ENCODE peak calls at places on chromosomes 7 and 10, in seven cellular contexts. M, T, S, W, P, E and N are unnamed samples.

GRCh38 chr7:47520408-47520807 is 61.5 kb downstream of the TNS3 start:
- DNase-seq in M (peak), T (no peak), S (no peak), W (no peak), P (peak), E (no peak), N (no peak)

GRCh38 chr10:117074621-117075020 is 63.4 kb downstream of the VAX1 start:
- DNase-seq in M (no peak), T (no peak), S (no peak), W (no peak), P (no peak), E (no peak), N (no peak)

GRCh38 chr7:124152859-124153692 is 120.2 kb upstream of the TMEM229A start:
- DNase-seq in M (peak), T (no peak), S (no peak), W (peak), P (peak), E (peak), N (peak)

GRCh38 chr10:3764626-3765375 is 20.2 kb downstream of the KLF6 start:
- DNase-seq in M (no peak), T (no peak), S (no peak), W (no peak), P (no peak), E (peak), N (peak)

GRCh38 chr7:84027678-84028077 is 166.9 kb downstream of the SEMA3A start:
- DNase-seq in M (no peak), T (no peak), S (no peak), W (no peak), P (no peak), E (no peak), N (no peak)

GRCh38 chr10:77877461-77878344 is 48.9 kb downstream of the DLG5 start:
- DNase-seq in M (peak), T (no peak), S (peak), W (peak), P (peak), E (peak), N (peak)

GRCh38 chr7:85554294-85554877 is 367.5 kb upstream of the SEMA3D start:
- DNase-seq in M (peak), T (no peak), S (peak), W (peak), P (peak), E (peak), N (peak)

GRCh38 chr10:86401588-86402282 is 35.1 kb upstream of the GRID1 start:
- DNase-seq in M (peak), T (no peak), S (no peak), W (no peak), P (no peak), E (no peak), N (peak)

GRCh38 chr10:68348265-68348741 is 15.6 kb upstream of the PBLD start:
- DNase-seq in M (peak), T (peak), S (peak), W (peak), P (peak), E (peak), N (peak)

GRCh38 chr7:104980969-104981670 is 32.9 kb upstream of the KMT2E start:
- DNase-seq in M (peak), T (no peak), S (peak), W (peak), P (peak), E (peak), N (peak)

GRCh38 chr10:77805676-77806075 is 120.9 kb downstream of the DLG5 start:
- DNase-seq in M (no peak), T (no peak), S (no peak), W (no peak), P (no peak), E (no peak), N (no peak)